ENCODE peak calls at places on chromosomes 3 and 15, in eight cellular contexts. A is left ventricle myocardium inferior, I is nephron progenitor cell, H is Daoy, B is left cardiac atrium, Z is heart right ventricle, E is AG04450, K is foreskin fibroblast. M is an unnamed sample.

GRCh38 chr3:84987709-84988504 is 29.1 kb downstream of the CADM2 start:
- DNase-seq in A (no peak), I (no peak), H (no peak), B (no peak), Z (no peak), E (no peak), K (peak), M (no peak)

GRCh38 chr15:67127925-67128324 is 62.5 kb downstream of the SMAD3 start:
- DNase-seq in A (no peak), I (no peak), H (peak), B (no peak), Z (no peak), E (peak), K (peak), M (no peak)

GRCh38 chr3:125357837-125358236 is 17.3 kb downstream of the ZNF148 start:
- DNase-seq in A (no peak), I (no peak), H (no peak), B (no peak), Z (no peak), E (no peak), K (no peak), M (no peak)

GRCh38 chr3:45927881-45928280 is 15.4 kb upstream of the CXCR6 start:
- DNase-seq in A (no peak), I (no peak), H (no peak), B (no peak), Z (no peak), E (no peak), K (peak), M (no peak)

GRCh38 chr15:60362318-60363023 is 35.3 kb downstream of the ANXA2 start:
- DNase-seq in A (no peak), I (no peak), H (peak), B (no peak), Z (no peak), E (peak), K (peak), M (no peak)

GRCh38 chr3:4949659-4950058 is 29.6 kb upstream of the BHLHE40 start:
- DNase-seq in A (no peak), I (no peak), H (no peak), B (no peak), Z (no peak), E (no peak), K (no peak), M (no peak)

GRCh38 chr3:108124337-108125150 is 33.7 kb upstream of the CD47 start:
- DNase-seq in A (no peak), I (no peak), H (peak), B (no peak), Z (no peak), E (no peak), K (peak), M (no peak)

GRCh38 chr15:101255615-101256350 is 3.9 kb upstream of the CHSY1 start:
- DNase-seq in A (no peak), I (no peak), H (no peak), B (peak), Z (peak), E (no peak), K (peak), M (no peak)

GRCh38 chr3:123508176-123508575 is 59.3 kb upstream of the ADCY5 start:
- DNase-seq in A (no peak), I (no peak), H (no peak), B (no peak), Z (no peak), E (no peak), K (peak), M (no peak)

GRCh38 chr3:52246264-52246620 is 683 bp downstream of the PPM1M start:
- DNase-seq in A (no peak), I (no peak), H (no peak), B (no peak), Z (no peak), E (no peak), K (no peak), M (no peak)

GRCh38 chr3:12891985-12892839 is 50.8 kb upstream of the RPL32 start:
- DNase-seq in A (no peak), I (peak), H (peak), B (no peak), Z (no peak), E (peak), K (peak), M (peak)

GRCh38 chr3:62057339-62058047 is 315.9 kb downstream of the FEZF2 start:
- DNase-seq in A (no peak), I (no peak), H (peak), B (no peak), Z (no peak), E (no peak), K (no peak), M (no peak)

GRCh38 chr3:64438837-64439236 is 213.6 kb upstream of the PRICKLE2 start:
- DNase-seq in A (no peak), I (peak), H (no peak), B (no peak), Z (no peak), E (no peak), K (no peak), M (peak)

GRCh38 chr3:105626739-105627138 is 242.1 kb downstream of the CBLB start:
- DNase-seq in A (no peak), I (no peak), H (no peak), B (no peak), Z (no peak), E (no peak), K (no peak), M (no peak)

GRCh38 chr3:148992027-148992634 is 791 bp downstream of the GYG1 start:
- DNase-seq in A (peak), I (peak), H (peak), B (peak), Z (peak), E (no peak), K (peak), M (peak)

GRCh38 chr3:65946438-65946837 is 92.3 kb downstream of the MAGI1 start:
- DNase-seq in A (peak), I (no peak), H (peak), B (peak), Z (no peak), E (no peak), K (peak), M (no peak)

GRCh38 chr15:25849431-25849921 is 13.7 kb downstream of the ATP10A start:
- DNase-seq in A (no peak), I (no peak), H (peak), B (no peak), Z (peak), E (no peak), K (peak), M (no peak)

GRCh38 chr3:43180027-43180426 is 74.1 kb upstream of the POMGNT2 start:
- DNase-seq in A (no peak), I (no peak), H (peak), B (no peak), Z (peak), E (peak), K (peak), M (no peak)

GRCh38 chr3:140298569-140299070 is 363.6 kb downstream of the CLSTN2 start:
- DNase-seq in A (no peak), I (no peak), H (no peak), B (no peak), Z (no peak), E (no peak), K (no peak), M (no peak)

GRCh38 chr3:163811996-163812395 is 1266.3 kb downstream of the SI start:
- DNase-seq in A (no peak), I (no peak), H (no peak), B (no peak), Z (no peak), E (no peak), K (no peak), M (no peak)

GRCh38 chr15:48554112-48554511 is 91.4 kb downstream of the FBN1 start:
- DNase-seq in A (no peak), I (no peak), H (no peak), B (no peak), Z (no peak), E (no peak), K (peak), M (no peak)

GRCh38 chr3:16067837-16068471 is 106.5 kb upstream of the GALNT15 start:
- DNase-seq in A (no peak), I (no peak), H (peak), B (no peak), Z (no peak), E (no peak), K (peak), M (no peak)